ENCODE peak calls at places on chromosome 15, in ten cellular contexts. G is PC-3, W is RWPE2, E is IMR-90, X is A549, T is lower leg skin, J is fibroblast of villous mesenchyme, L is psoas muscle, P is heart left ventricle, R is upper lobe of right lung. F is an unnamed sample.

GRCh38 chr15:55279746-55280351 is 9.8 kb downstream of the RAB27A start:
- DNase-seq in P (no peak), G (peak; percentile 74), R (no peak), X (peak; percentile 23), E (peak; percentile 95), L (no peak), W (no peak), T (no peak), J (peak; percentile 97), F (peak; percentile 66)

GRCh38 chr15:59116141-59116540 is 11.2 kb downstream of the CCNB2 start:
- DNase-seq in P (no peak), E (peak; percentile 35), G (no peak), X (no peak), W (no peak), J (no peak), R (no peak), T (no peak), L (no peak), F (no peak)

GRCh38 chr15:78715930-78716329 is 74.9 kb upstream of the CHRNB4 start:
- DNase-seq in W (peak; percentile 78), P (no peak), J (no peak), R (no peak), X (no peak), G (peak; percentile 71), E (peak; percentile 82), T (peak; percentile 20), L (no peak), F (peak; percentile 94)

GRCh38 chr15:83282859-83283812 is 1.3 kb downstream of the BNC1 start:
- DNase-seq in E (no peak), W (peak; percentile 76), T (no peak), J (peak; percentile 68), P (peak; percentile 64), X (no peak), R (no peak), G (peak; percentile 22), L (peak; percentile 57), F (peak; percentile 41)

GRCh38 chr15:68506071-68506470 is 72.7 kb upstream of the CORO2B start:
- DNase-seq in G (no peak), W (no peak), P (no peak), L (no peak), E (no peak), J (no peak), X (no peak), R (no peak), T (peak; percentile 46), F (no peak)

GRCh38 chr15:36888018-36888992 is 212.0 kb downstream of the MEIS2 start:
- DNase-seq in T (no peak), G (no peak), W (no peak), R (no peak), E (no peak), L (peak; percentile 28), X (no peak), J (no peak), P (peak; percentile 70), F (no peak)

GRCh38 chr15:82532991-82533481 is 7.2 kb downstream of the RPS17 start:
- DNase-seq in X (no peak), R (no peak), P (no peak), W (peak; percentile 69), E (no peak), T (peak; percentile 78), G (no peak), J (no peak), L (no peak), F (no peak)

GRCh38 chr15:22952826-22953579 is 27.2 kb downstream of the CYFIP1 start:
- DNase-seq in L (no peak), J (no peak), E (no peak), P (no peak), X (no peak), W (no peak), T (no peak), G (no peak), R (no peak), F (no peak)

GRCh38 chr15:41629436-41629835 is 30.8 kb upstream of the MGA start:
- DNase-seq in T (no peak), E (no peak), P (no peak), W (no peak), J (no peak), R (no peak), L (no peak), X (no peak), G (no peak), F (no peak)

DNA sequence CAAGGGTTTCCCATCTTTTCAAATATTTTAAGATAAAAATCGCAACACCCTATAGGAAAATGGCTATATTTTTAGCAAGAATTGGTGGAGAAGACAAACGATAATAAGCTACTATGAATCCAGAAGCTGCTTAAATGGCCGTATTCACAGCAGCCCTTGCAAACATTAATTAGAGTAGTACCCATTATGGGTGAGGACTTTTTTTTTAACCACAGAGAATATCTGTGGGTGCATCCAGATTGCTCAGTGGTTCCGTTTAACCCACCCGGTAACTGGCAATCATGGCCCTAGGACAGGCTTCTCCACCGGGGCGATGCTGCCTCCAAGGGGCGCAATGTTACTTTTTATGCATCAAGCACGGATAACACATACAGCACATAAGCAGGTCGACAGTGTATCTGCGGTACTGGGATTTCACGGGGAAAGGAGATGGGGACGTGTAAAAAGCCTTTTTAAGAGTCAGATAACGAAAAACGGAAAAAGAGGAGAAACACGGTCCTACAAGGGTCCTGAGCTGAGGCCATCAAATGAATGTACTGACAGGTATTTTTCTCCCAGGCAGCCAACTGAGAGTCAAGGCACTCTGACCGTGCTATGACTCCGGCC is 968 bp upstream of the TMEM266 start:
- DNase-seq in T (no peak), W (no peak), L (no peak), X (peak; percentile 50), R (no peak), P (no peak), J (peak; percentile 8), G (peak; percentile 19), E (no peak), F (peak; percentile 34)
- TF ChIP-seq CTCF in T (no peak), W (peak; percentile 46), L (peak; percentile 36), X (peak; percentile 53), R (no peak), P (no peak), J (peak; percentile 2), G (peak; percentile 38), E (no peak), F (peak; percentile 25)

DNA sequence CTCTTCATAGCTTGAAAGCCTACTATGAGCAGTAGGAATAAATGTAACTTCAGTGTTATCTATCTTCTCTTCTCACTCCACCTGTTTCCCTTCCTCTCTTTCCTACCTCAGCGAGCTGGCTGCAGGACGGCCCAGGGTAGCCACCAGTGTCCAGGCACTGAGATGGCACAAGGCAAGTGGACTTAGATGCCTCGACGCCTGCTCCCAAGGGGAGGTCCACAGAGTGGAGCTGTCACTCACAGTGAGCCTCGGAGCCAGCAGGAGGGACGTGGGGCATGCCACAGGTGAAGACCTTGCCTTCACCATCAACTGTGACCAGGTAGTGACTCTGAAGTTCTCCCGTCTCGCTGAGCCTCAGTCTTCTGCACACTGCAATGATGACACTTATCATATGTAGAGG is 88.2 kb downstream of the PCSK6 start:
- DNase-seq in R (peak; percentile 3), J (no peak), G (no peak), P (no peak), X (no peak), L (no peak), W (no peak), E (no peak), T (peak; percentile 43), F (no peak)
- H3K4me3 ChIP-seq in R (no peak overlapping the region), J (no peak overlapping the region), G (no peak overlapping the region), P (no peak overlapping the region), X (no peak overlapping the region), L (no peak overlapping the region), W (no peak overlapping the region), E (no peak overlapping the region), T (no peak overlapping the region), F (no peak overlapping the region)

GRCh38 chr15:99981223-99981647 is 248.0 kb upstream of the LYSMD4 start:
- DNase-seq in W (no peak), J (no peak), E (no peak), G (peak; percentile 56), R (no peak), X (no peak), L (peak; percentile 31), T (no peak), P (no peak), F (peak; percentile 26)
- TF ChIP-seq CTCF in W (peak; percentile 51), J (no peak), E (no peak), G (peak; percentile 60), R (no peak), X (no peak), L (peak; percentile 43), T (no peak), P (no peak), F (no peak)

DNA sequence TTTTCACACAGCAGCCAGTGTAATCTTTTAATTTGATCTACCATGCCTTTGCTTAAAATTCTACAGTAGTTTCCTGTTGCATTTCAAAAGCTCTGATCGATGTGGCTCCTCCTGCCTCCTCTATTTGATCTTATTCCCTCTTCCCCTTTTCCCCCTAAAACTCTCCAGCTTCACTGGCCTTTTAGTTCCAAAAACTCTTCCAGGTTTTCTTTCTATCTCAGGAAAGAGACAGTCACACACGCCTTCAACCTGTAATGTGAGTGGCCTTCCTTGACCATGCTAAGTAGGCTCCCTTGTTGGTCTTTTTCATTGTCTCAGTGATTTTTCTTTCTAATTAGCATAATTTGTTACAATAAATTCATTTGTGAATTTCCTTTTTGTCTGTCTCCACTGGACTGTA is 985 bp downstream of the TEX9 start:
- DNase-seq in G (peak; percentile 3), R (no peak), T (no peak), E (no peak), W (no peak), L (no peak), P (no peak), J (no peak), X (no peak), F (no peak)
- H3K4me3 ChIP-seq in G (peak overlapping the region; percentile 97), R (peak overlapping the region; percentile 69), T (peak overlapping the region; percentile 41), E (no peak overlapping the region), W (peak overlapping the region; percentile 51), L (peak overlapping the region; percentile 87), P (peak overlapping the region; percentile 87), J (peak overlapping the region; percentile 74), X (peak overlapping the region; percentile 91), F (peak overlapping the region; percentile 86)

GRCh38 chr15:73936181-73936580 is 9.9 kb downstream of the LOXL1 start:
- DNase-seq in L (peak; percentile 35), W (no peak), T (no peak), X (no peak), E (peak; percentile 83), J (peak; percentile 86), R (no peak), P (peak; percentile 27), G (no peak), F (peak; percentile 87)
- TF ChIP-seq CTCF in L (no peak), W (peak; percentile 73), T (no peak), X (no peak), E (peak; percentile 60), J (peak; percentile 51), R (peak; percentile 18), P (no peak), G (no peak), F (peak; percentile 22)

F was measured in epithelial cell of esophagus.